ENCODE peak calls at places on chromosomes 2 and 18, in six cellular contexts. M is HFFc6, T is upper lobe of right lung, J is AG08396, U is DND-41, O is EL. B is an unnamed sample.

GRCh38 chr2:113225505-113226259 is 51.9 kb downstream of the PSD4 start:
- DNase-seq in M (peak), T (no peak), J (no peak), U (no peak), O (no peak), B (peak)

GRCh38 chr2:84694088-84694622 is 177.9 kb downstream of the DNAH6 start:
- DNase-seq in M (no peak), T (no peak), J (no peak), U (peak), O (no peak), B (no peak)

GRCh38 chr2:240464514-240465241 is 29.2 kb downstream of the GPC1 start:
- DNase-seq in M (no peak), T (no peak), J (no peak), U (no peak), O (no peak), B (no peak)

GRCh38 chr2:206160807-206161179 is 1.1 kb downstream of the EEF1B2 start:
- DNase-seq in M (no peak), T (no peak), J (no peak), U (no peak), O (no peak), B (no peak)

GRCh38 chr2:233338046-233338445 is 16.2 kb upstream of the DGKD start:
- DNase-seq in M (no peak), T (peak), J (no peak), U (no peak), O (no peak), B (no peak)

GRCh38 chr2:126504953-126505352 is 151.0 kb upstream of the GYPC start:
- DNase-seq in M (no peak), T (no peak), J (no peak), U (no peak), O (no peak), B (no peak)

GRCh38 chr2:111930875-111931274 is 32.5 kb downstream of the MERTK start:
- DNase-seq in M (peak), T (no peak), J (peak), U (no peak), O (peak), B (no peak)

GRCh38 chr2:8644605-8645175 is 37.2 kb upstream of the ID2 start:
- DNase-seq in M (no peak), T (peak), J (no peak), U (peak), O (no peak), B (no peak)

GRCh38 chr2:26864646-26865045 is 16.7 kb downstream of the DPYSL5 start:
- DNase-seq in M (no peak), T (no peak), J (no peak), U (no peak), O (no peak), B (no peak)

GRCh38 chr18:63848159-63848558 is 39.3 kb upstream of the SERPINB2 start:
- DNase-seq in M (peak), T (no peak), J (peak), U (peak), O (peak), B (peak)

GRCh38 chr2:68764041-68764780 is 29.6 kb downstream of the ARHGAP25 start:
- DNase-seq in M (no peak), T (no peak), J (no peak), U (no peak), O (no peak), B (no peak)

GRCh38 chr2:216188956-216189355 is 79.8 kb downstream of the XRCC5 start:
- DNase-seq in M (peak), T (no peak), J (no peak), U (no peak), O (peak), B (no peak)

GRCh38 chr18:43893001-43893637 is 615.8 kb upstream of the SYT4 start:
- DNase-seq in M (peak), T (no peak), J (peak), U (no peak), O (peak), B (no peak)

GRCh38 chr2:47002480-47003381 is 87.1 kb upstream of the MCFD2 start:
- DNase-seq in M (peak), T (no peak), J (peak), U (no peak), O (no peak), B (no peak)

B was measured in NCI-H345.